ENCODE peak calls at places on chromosomes 4 and X, in four cellular contexts. L is GM23248, D is fibroblast of lung, J is hepatocyte. E is an unnamed sample.

GRCh38 chr4:82560853-82561744 is 689 bp downstream of the TMEM150C start:
- DNase-seq in L (peak), D (no peak), J (peak), E (no peak)

GRCh38 chr4:10185518-10186227 is 69.1 kb upstream of the WDR1 start:
- DNase-seq in D (no peak), J (no peak), L (no peak), E (no peak)

GRCh38 chr4:99808260-99808857 is 8.3 kb upstream of the DAPP1 start:
- DNase-seq in J (peak), D (peak), L (peak), E (peak)

GRCh38 chrX:48761674-48762471 is at the start of gene GLOD5:
- DNase-seq in L (no peak), D (peak), J (peak), E (peak)

GRCh38 chrX:100615015-100615414 is 21.6 kb downstream of the TSPAN6 start:
- DNase-seq in J (peak), D (peak), L (peak), E (peak)

GRCh38 chrX:154603438-154604430 is 15.3 kb downstream of the CTAG1B start:
- DNase-seq in L (peak), J (peak), D (peak), E (peak)

GRCh38 chr4:7192252-7193039 is at the start of gene SORCS2:
- DNase-seq in J (peak), L (peak), D (peak), E (peak)

GRCh38 chrX:51878056-51878455 is 15.4 kb upstream of the MAGED1 start:
- DNase-seq in J (no peak), D (no peak), L (no peak), E (no peak)

GRCh38 chr4:147409350-147409749 is 71.5 kb upstream of the EDNRA start:
- DNase-seq in J (no peak), L (no peak), D (peak), E (no peak)

GRCh38 chr4:98828801-98829200 is 100.1 kb downstream of the EIF4E start:
- DNase-seq in J (no peak), D (peak), L (peak), E (peak)

GRCh38 chrX:97616883-97617510 is 733.3 kb downstream of the RPA4 start:
- DNase-seq in D (peak), L (peak), J (peak), E (peak)

GRCh38 chr4:42655921-42656735 is 777 bp downstream of the ATP8A1 start:
- DNase-seq in D (no peak), L (peak), J (peak), E (peak)

GRCh38 chr4:51825341-51825740 is 17.6 kb upstream of the DCUN1D4 start:
- DNase-seq in D (peak), J (no peak), L (no peak), E (no peak)

GRCh38 chr4:40613456-40613855 is 16.2 kb downstream of the RBM47 start:
- DNase-seq in J (no peak), L (peak), D (peak), E (no peak)

DNA sequence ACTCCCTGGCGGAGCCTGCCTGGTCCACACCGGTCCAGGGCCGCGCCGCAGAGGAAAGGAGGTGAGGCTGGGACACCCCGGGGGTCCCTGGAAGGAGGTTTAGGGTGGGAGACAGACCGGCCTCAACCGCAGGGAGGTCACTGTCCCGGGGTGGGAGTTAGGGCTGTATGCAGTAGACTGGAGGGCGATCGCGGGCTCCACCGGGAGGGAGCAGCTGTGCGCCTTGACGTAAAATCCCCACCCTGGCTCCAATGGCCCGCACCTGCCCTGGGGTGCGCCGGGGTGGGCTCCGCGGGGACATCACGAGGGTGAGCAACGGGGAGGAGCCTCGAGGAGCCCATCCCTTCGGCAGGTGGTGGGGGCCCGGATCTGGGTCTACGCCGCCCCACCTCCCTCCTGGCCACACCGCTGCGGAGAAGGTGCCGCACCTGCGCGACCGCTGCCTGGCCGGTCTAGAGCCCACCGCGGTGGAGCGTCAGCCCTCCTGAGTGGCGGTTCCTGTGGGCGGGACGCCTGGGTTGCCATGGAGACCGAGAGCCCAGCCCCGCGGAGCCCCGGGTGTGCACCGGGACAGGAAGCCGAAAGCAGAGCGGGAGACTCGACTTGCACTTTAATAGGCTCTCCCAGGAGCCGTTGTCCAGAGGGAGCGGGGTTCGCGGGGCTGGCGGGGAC is 105.1 kb downstream of the ADRA2C start:
- DNase-seq in D (no peak), L (peak), J (peak), E (peak)
- TF ChIP-seq EZH2 in D (peak), L (no peak), J (peak), E (no peak)

DNA sequence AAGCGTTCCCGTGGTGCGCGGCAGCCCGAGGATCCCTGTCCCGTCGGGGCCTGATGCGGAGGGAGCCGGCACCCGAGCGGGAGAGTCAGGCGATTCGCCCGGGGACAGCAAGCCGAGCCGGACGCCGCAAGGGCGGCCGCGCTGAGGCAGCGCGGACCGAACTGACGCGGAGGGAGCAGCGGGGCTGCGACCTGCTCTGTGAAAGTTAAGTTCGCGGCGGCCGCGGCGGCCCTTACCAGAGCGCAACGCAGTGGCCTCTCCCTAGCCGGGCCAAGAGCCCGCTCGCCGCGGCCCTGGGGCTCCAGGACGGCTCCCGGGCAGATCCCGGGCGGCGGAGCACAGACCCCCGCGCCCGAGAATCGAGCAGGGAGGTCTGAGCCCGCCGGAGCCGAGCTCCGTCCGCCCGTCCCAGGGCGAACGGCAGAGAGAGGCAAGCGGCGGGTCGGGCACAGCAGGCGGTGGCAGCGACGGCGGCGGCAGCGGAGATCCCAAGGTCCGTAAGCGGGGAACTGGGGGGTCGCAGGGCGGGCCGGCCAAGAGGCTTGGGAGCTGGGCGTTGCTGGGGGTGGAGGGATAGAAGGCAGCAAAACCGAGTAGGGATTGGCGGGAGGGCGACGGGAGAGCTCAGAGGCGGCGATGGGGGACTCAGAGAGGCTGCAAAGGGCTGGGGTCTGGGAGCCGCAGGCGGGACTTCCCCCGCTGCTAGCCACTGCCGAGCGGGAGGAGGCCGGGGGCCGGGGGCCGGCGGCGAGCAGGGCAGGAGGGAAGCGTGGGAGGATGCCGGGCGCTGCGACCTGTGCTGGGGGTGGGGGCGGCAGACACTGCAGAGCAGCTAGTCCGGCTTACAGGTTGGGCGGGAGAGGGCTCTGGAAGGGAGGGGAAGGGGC is 1.0 kb downstream of the GPR50 start:
- DNase-seq in J (peak), L (no peak), D (peak), E (no peak)
- TF ChIP-seq EZH2 in J (peak), L (no peak), D (no peak), E (no peak)

GRCh38 chr4:112516401-112517066 is 554 bp upstream of the NEUROG2 start:
- DNase-seq in J (no peak), D (no peak), L (no peak), E (no peak)
- TF ChIP-seq EZH2 in J (peak), D (no peak), L (peak), E (peak)

GRCh38 chrX:16999275-16999674 is 52.8 kb downstream of the REPS2 start:
- DNase-seq in J (no peak), L (no peak), D (no peak), E (no peak)
- TF ChIP-seq EZH2 in J (no peak), L (no peak), D (no peak), E (no peak)

GRCh38 chrX:47240619-47241018 is 7.8 kb downstream of the USP11 start:
- DNase-seq in L (no peak), J (no peak), D (no peak), E (no peak)
- TF ChIP-seq EZH2 in L (no peak), J (no peak), D (no peak), E (no peak)

GRCh38 chr4:181498148-181498547 is 745.1 kb upstream of the TENM3 start:
- DNase-seq in D (no peak), J (no peak), L (no peak), E (no peak)
- TF ChIP-seq EZH2 in D (no peak), J (no peak), L (no peak), E (no peak)

DNA sequence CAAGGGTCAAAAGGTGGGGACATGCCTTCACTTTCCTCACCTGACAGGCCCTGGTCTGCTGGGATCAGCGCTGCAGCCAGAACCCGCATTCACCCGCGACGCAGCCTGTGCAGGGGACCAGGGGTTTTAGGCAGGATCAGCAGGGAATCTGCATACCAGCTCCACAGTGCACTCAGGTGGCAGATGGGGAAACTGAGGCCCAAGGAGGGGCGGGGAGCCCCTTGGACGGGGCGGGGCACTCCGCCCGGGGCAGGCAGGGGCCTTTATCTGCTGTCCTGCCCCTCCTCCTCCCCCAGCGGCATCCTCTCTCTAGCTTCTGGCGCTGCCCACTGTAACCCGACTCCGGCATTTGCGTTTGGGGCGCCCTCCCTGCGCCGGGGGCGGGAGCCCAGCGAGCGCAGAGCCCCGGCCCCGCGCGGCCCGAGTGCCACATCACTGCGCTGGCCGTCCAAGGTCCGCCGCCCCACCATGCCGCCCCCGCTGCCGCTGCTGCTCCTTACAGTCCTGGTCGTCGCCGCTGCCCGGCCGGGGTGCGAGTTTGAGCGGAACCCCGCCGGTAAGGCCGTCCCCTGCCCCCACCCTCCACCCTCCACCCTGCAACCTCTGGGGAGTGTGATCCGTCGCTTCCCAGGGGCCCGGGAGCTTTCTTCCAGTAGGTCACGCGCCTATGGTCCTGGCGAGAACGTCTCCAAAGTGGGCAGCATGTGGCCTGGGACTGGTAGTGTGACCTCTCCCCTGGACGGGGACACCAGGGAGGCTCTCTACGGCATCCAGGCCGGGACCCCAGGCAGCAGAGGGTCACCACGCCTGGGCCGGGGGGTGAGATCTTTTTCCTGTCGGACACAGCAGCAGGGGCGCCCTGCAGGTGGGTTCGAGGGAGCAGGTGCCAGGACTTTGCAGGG is at the start of gene CPZ:
- DNase-seq in J (peak), L (peak), D (peak), E (no peak)
- TF ChIP-seq EZH2 in J (no peak), L (no peak), D (no peak), E (peak)

DNA sequence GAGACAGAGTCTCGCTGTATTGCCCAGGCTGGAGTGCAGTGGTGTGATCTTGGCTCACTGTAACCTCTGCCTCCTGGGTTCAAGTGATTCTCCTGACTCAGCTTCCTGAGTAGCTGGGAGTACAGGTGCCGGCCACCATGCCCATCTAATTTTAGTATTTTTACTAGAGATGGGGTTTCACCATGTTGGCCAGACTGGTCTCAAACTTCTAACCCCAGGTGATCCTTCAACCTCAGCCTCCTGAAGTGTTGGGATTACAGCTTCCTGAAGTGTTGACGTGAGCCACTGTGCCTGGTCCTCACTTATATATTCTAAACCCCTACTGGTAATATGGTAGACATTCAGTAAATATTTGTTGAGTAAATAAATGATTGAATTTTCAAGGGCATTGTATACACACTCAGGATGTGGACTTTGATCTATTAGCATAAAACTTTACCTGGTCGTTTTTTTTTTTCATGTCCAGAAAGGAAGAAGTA is 33.0 kb downstream of the MTHFD2L start:
- DNase-seq in D (no peak), L (no peak), J (no peak), E (no peak)
- TF ChIP-seq EZH2 in D (no peak), L (no peak), J (no peak), E (no peak)

DNA sequence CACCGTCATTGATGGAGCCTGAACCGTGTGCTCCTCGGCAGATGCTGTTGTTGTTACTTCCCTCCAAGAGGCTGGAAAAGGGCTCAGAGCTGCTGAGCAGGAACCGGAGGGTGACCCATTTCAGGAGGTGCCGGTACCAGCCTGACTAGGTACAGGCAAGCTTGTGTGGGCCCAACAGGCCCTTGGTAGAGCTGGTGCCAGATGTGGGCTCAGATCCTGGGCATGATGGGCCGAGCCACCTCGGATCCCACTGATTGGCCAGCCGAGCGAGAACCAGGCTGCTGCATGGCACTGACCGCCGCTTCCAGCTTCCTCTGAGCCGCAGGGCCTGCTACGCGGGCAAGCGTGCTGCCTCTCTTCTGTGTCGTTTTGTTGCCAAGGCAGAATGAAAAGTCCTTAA is 33.7 kb downstream of the NOP14 start:
- DNase-seq in D (no peak), L (no peak), J (no peak), E (no peak)
- TF ChIP-seq EZH2 in D (no peak), L (no peak), J (no peak), E (no peak)

DNA sequence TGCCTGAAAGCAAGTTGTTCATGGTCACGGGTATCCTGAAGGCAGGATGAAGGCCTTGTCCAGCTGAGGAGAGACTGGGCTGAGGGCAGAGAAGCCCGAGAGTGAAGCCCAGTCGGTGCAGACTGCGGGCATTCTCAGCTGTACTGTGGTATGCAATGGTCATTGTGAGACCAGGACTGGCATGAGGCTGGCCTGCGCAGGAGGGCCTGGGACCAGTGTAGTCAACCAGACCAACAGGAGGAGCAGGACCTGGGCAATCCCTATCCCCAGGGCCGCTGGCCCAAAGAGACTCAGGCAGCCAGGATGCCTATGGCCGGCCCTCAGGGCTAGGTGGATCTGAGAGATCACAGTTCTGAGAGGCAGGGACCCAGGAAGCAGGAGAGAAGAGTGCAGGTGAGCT is 81.6 kb downstream of the NYX start:
- DNase-seq in D (no peak), J (no peak), L (no peak), E (no peak)
- TF ChIP-seq EZH2 in D (no peak), J (no peak), L (no peak), E (no peak)